ENCODE peak calls at places on chromosomes 13 and 19, in six cellular contexts. One of them, this sample, is unnamed.

GRCh38 chr13:25840261-25840660 is 211.6 kb downstream of the SHISA2 start:
- DNase-seq in GM23338: no peak
- DNase-seq in HCT116: no peak
- DNase-seq in Panc1: no peak
- DNase-seq in K562: no peak
- DNase-seq in SK-N-SH: no peak
- DNase-seq in this sample: no peak

GRCh38 chr19:3067549-3067948 is 5.3 kb upstream of the TLE5 start:
- DNase-seq in GM23338: no peak
- DNase-seq in HCT116: no peak
- DNase-seq in Panc1: no peak
- DNase-seq in K562: no peak
- DNase-seq in SK-N-SH: peak
- DNase-seq in this sample: no peak

GRCh38 chr19:1799695-1800342 is 12.3 kb downstream of the ATP8B3 start:
- DNase-seq in GM23338: no peak
- DNase-seq in HCT116: no peak
- DNase-seq in Panc1: no peak
- DNase-seq in K562: no peak
- DNase-seq in SK-N-SH: no peak
- DNase-seq in this sample: no peak

GRCh38 chr19:4454952-4455738 is 2.4 kb downstream of the UBXN6 start:
- DNase-seq in GM23338: no peak
- DNase-seq in HCT116: no peak
- DNase-seq in Panc1: no peak
- DNase-seq in K562: peak
- DNase-seq in SK-N-SH: no peak
- DNase-seq in this sample: no peak

GRCh38 chr19:53670345-53670744 is 38.5 kb downstream of the DPRX start:
- DNase-seq in GM23338: no peak
- DNase-seq in HCT116: no peak
- DNase-seq in Panc1: no peak
- DNase-seq in K562: no peak
- DNase-seq in SK-N-SH: no peak
- DNase-seq in this sample: no peak

GRCh38 chr13:25213716-25214115 is 41.6 kb upstream of the AMER2 start:
- DNase-seq in GM23338: no peak
- DNase-seq in HCT116: no peak
- DNase-seq in Panc1: no peak
- DNase-seq in K562: no peak
- DNase-seq in SK-N-SH: no peak
- DNase-seq in this sample: no peak

GRCh38 chr19:10183926-10184325 is 10.8 kb downstream of the DNMT1 start:
- DNase-seq in GM23338: no peak
- DNase-seq in HCT116: no peak
- DNase-seq in Panc1: no peak
- DNase-seq in K562: no peak
- DNase-seq in SK-N-SH: no peak
- DNase-seq in this sample: no peak

GRCh38 chr13:113489549-113490495 is 689 bp downstream of the DCUN1D2 start:
- DNase-seq in GM23338: peak
- DNase-seq in HCT116: no peak
- DNase-seq in Panc1: no peak
- DNase-seq in K562: peak
- DNase-seq in SK-N-SH: peak
- DNase-seq in this sample: peak

GRCh38 chr19:10270616-10271394 is at the start of gene ICAM1:
- DNase-seq in GM23338: peak
- DNase-seq in HCT116: no peak
- DNase-seq in Panc1: no peak
- DNase-seq in K562: peak
- DNase-seq in SK-N-SH: peak
- DNase-seq in this sample: peak

GRCh38 chr19:27828781-27829275 is 1384.1 kb downstream of the UQCRFS1 start:
- DNase-seq in GM23338: no peak
- DNase-seq in HCT116: no peak
- DNase-seq in Panc1: no peak
- DNase-seq in K562: no peak
- DNase-seq in SK-N-SH: no peak
- DNase-seq in this sample: no peak

GRCh38 chr19:33448159-33448516 is 73.5 kb downstream of the PEPD start:
- DNase-seq in GM23338: no peak
- DNase-seq in HCT116: no peak
- DNase-seq in Panc1: no peak
- DNase-seq in K562: no peak
- DNase-seq in SK-N-SH: no peak
- DNase-seq in this sample: no peak

GRCh38 chr19:5292843-5293606 is 47.6 kb downstream of the PTPRS start:
- DNase-seq in GM23338: peak
- DNase-seq in HCT116: no peak
- DNase-seq in Panc1: no peak
- DNase-seq in K562: peak
- DNase-seq in SK-N-SH: peak
- DNase-seq in this sample: peak

GRCh38 chr19:11736696-11737095 is 2.0 kb downstream of the ZNF823 start:
- DNase-seq in GM23338: peak
- DNase-seq in HCT116: no peak
- DNase-seq in Panc1: no peak
- DNase-seq in K562: peak
- DNase-seq in SK-N-SH: peak
- DNase-seq in this sample: peak

GRCh38 chr13:66859934-66860867 is 369.9 kb downstream of the PCDH9 start:
- DNase-seq in GM23338: peak
- DNase-seq in HCT116: no peak
- DNase-seq in Panc1: no peak
- DNase-seq in K562: no peak
- DNase-seq in SK-N-SH: no peak
- DNase-seq in this sample: no peak

GRCh38 chr13:44004881-44005280 is 125.2 kb downstream of the LACC1 start:
- DNase-seq in GM23338: no peak
- DNase-seq in HCT116: no peak
- DNase-seq in Panc1: no peak
- DNase-seq in K562: no peak
- DNase-seq in SK-N-SH: no peak
- DNase-seq in this sample: no peak

GRCh38 chr19:39908803-39909202 is 25.6 kb downstream of the FCGBP start:
- DNase-seq in GM23338: no peak
- DNase-seq in HCT116: no peak
- DNase-seq in Panc1: no peak
- DNase-seq in K562: no peak
- DNase-seq in SK-N-SH: no peak
- DNase-seq in this sample: no peak

GRCh38 chr19:46821512-46822359 is 28.9 kb downstream of the AP2S1 start:
- DNase-seq in GM23338: no peak
- DNase-seq in HCT116: no peak
- DNase-seq in Panc1: no peak
- DNase-seq in K562: no peak
- DNase-seq in SK-N-SH: no peak
- DNase-seq in this sample: peak

DNA sequence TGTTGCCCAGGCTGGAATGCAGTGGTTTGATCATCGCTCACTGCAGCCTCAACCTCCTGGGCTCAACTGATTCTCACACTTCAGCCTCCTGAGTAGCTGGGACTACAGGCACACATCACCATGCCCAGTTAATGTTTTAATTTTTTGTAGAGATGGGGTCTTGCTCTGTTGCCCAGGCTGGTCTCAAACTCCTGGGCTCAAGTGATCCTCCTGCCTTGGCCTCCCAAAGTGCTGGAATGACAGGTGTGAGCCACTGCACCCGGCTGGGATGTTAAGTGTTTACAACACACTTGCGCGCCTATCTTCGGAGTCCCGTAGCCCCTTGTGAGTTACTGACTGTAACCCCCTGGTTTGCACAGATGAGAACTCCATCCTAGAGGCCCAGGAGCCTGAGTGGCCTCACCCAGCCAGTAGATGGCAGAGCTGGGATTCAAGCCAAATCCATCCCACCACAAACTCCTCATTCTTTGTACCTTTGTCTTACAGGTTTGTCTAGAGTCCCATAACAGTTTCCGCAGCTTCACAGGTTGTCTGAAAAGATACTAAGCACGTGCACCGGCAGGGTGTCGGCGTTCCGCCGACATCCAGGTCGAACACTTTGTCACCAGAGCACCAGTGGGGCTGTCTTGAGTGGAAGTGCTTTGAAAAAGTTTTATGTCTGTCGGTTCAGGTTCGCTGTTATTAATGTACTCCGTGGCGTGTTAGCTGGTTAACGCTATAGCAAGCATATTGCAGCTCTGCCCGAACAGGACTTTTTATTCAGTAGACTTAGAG is 14.7 kb downstream of the MAG start:
- DNase-seq in GM23338: peak
- DNase-seq in HCT116: no peak
- DNase-seq in Panc1: no peak
- DNase-seq in K562: peak
- DNase-seq in SK-N-SH: no peak
- DNase-seq in this sample: no peak
- TF ChIP-seq REST in GM23338: no peak
- TF ChIP-seq REST in HCT116: no peak
- TF ChIP-seq REST in Panc1: no peak
- TF ChIP-seq REST in K562: no peak
- TF ChIP-seq REST in SK-N-SH: no peak
- TF ChIP-seq REST in this sample: no peak

DNA sequence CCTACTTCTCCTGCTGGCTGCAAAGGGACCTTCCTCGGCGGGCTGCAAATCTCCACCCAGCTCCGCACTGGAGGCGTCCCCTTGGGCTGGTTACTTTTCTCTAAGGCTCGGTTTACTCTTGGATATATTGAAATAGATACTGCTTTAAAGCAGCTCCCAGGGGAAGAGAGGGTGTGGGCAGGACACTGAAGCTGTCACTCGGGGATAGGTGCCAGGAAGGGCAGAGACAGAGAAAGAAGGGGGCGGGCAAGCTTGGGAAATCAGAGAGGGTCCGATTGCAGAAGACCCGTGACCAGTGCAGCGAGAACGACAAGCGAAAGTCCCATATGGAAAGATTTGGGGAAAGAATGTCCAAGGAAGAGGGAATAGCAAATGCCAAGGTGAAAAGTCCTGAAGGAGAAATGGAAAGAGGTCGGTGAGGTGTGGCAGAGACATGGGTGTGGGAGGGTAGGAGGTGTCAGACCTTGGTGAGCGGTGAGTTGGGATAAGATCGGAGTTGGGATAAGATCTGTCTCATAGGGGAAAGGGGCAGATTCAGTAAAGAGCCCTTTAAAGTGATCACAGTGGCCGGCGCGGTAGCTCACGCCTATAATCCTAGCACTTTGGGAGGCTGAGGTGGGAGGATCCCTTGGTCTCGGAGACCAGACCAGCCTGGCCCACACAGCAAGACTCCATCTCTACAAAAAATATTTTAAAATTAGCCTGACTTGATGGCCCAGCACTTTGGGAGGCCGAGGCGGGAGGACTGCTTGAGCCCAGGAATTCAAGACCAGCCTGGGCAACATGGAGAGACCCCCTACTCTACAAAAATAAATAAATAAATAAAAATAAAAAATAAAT is 618 bp downstream of the THSD8 start:
- DNase-seq in GM23338: no peak
- DNase-seq in HCT116: no peak
- DNase-seq in Panc1: no peak
- DNase-seq in K562: no peak
- DNase-seq in SK-N-SH: no peak
- DNase-seq in this sample: no peak
- H3K4me3 ChIP-seq in GM23338: peak
- H3K4me3 ChIP-seq in HCT116: peak
- H3K4me3 ChIP-seq in Panc1: peak
- H3K4me3 ChIP-seq in K562: peak
- H3K4me3 ChIP-seq in SK-N-SH: peak
- H3K4me3 ChIP-seq in this sample: peak

GRCh38 chr19:7783991-7784421 is 21.0 kb downstream of the CLEC4M start:
- DNase-seq in GM23338: peak
- DNase-seq in HCT116: no peak
- DNase-seq in Panc1: no peak
- DNase-seq in K562: no peak
- DNase-seq in SK-N-SH: no peak
- DNase-seq in this sample: peak
- TF ChIP-seq POLR2AphosphoS5 in GM23338: no peak
- TF ChIP-seq POLR2AphosphoS5 in HCT116: no peak
- TF ChIP-seq POLR2AphosphoS5 in Panc1: no peak
- TF ChIP-seq POLR2AphosphoS5 in K562: no peak
- TF ChIP-seq POLR2AphosphoS5 in SK-N-SH: no peak
- TF ChIP-seq POLR2AphosphoS5 in this sample: no peak

GRCh38 chr19:13366529-13367143 is 139.6 kb downstream of the CACNA1A start:
- DNase-seq in GM23338: peak
- DNase-seq in HCT116: peak
- DNase-seq in Panc1: no peak
- DNase-seq in K562: peak
- DNase-seq in SK-N-SH: peak
- DNase-seq in this sample: no peak
- TF ChIP-seq REST in GM23338: no peak
- TF ChIP-seq REST in HCT116: no peak
- TF ChIP-seq REST in Panc1: no peak
- TF ChIP-seq REST in K562: no peak
- TF ChIP-seq REST in SK-N-SH: no peak
- TF ChIP-seq REST in this sample: no peak

GRCh38 chr19:30252214-30252613 is 120.0 kb upstream of the ZNF536 start:
- DNase-seq in GM23338: no peak
- DNase-seq in HCT116: no peak
- DNase-seq in Panc1: no peak
- DNase-seq in K562: no peak
- DNase-seq in SK-N-SH: no peak
- DNase-seq in this sample: no peak
- H3K4me3 ChIP-seq in GM23338: no peak
- H3K4me3 ChIP-seq in HCT116: no peak
- H3K4me3 ChIP-seq in Panc1: no peak
- H3K4me3 ChIP-seq in K562: no peak
- H3K4me3 ChIP-seq in SK-N-SH: no peak
- H3K4me3 ChIP-seq in this sample: no peak

GRCh38 chr13:97116754-97117153 is 105.4 kb upstream of the MBNL2 start:
- DNase-seq in GM23338: peak
- DNase-seq in HCT116: no peak
- DNase-seq in Panc1: no peak
- DNase-seq in K562: no peak
- DNase-seq in SK-N-SH: no peak
- DNase-seq in this sample: no peak
- TF ChIP-seq POLR2AphosphoS5 in GM23338: no peak
- TF ChIP-seq POLR2AphosphoS5 in HCT116: no peak
- TF ChIP-seq POLR2AphosphoS5 in Panc1: no peak
- TF ChIP-seq POLR2AphosphoS5 in K562: no peak
- TF ChIP-seq POLR2AphosphoS5 in SK-N-SH: no peak
- TF ChIP-seq POLR2AphosphoS5 in this sample: no peak

GRCh38 chr13:49329831-49330545 is 82.3 kb downstream of the CDADC1 start:
- DNase-seq in GM23338: no peak
- DNase-seq in HCT116: no peak
- DNase-seq in Panc1: no peak
- DNase-seq in K562: no peak
- DNase-seq in SK-N-SH: no peak
- DNase-seq in this sample: no peak
- TF ChIP-seq REST in GM23338: no peak
- TF ChIP-seq REST in HCT116: no peak
- TF ChIP-seq REST in Panc1: no peak
- TF ChIP-seq REST in K562: no peak
- TF ChIP-seq REST in SK-N-SH: no peak
- TF ChIP-seq REST in this sample: no peak

DNA sequence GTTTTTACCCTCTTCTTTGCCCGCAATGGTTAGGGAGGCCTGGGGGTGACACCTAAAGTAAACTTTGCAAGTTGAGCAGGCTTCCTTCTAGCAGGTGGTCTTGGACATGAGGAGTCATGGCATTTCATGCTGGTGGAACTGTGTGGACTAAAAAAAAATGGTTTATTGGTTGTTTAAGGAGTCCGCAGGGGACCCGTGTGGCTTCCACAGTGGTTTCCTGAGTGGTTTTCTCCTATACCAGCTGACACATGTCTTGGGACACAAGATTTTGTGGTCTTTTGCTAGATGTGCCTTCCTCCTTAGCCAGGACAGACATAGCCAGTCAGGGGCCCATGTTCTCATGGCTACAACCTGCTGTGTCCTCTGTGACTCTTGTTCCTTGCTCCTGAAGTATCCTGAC is 1.5 kb downstream of the ZNF543 start:
- DNase-seq in GM23338: no peak
- DNase-seq in HCT116: no peak
- DNase-seq in Panc1: no peak
- DNase-seq in K562: no peak
- DNase-seq in SK-N-SH: no peak
- DNase-seq in this sample: peak
- H3K4me3 ChIP-seq in GM23338: peak
- H3K4me3 ChIP-seq in HCT116: peak
- H3K4me3 ChIP-seq in Panc1: peak
- H3K4me3 ChIP-seq in K562: peak
- H3K4me3 ChIP-seq in SK-N-SH: peak
- H3K4me3 ChIP-seq in this sample: peak

This sample was measured in HL-60.